ENCODE peak calls at places on chromosomes 3 and 15, in ten cellular contexts. One of them, this sample, is unnamed.

GRCh38 chr3:64764386-64764929 is 76.7 kb upstream of the ADAMTS9 start:
- DNase-seq in skeletal muscle cell: no peak
- DNase-seq in AG04449: no peak
- DNase-seq in CD8-positive, alpha-beta memory T cell: no peak
- DNase-seq in HCT116: no peak
- DNase-seq in A549: no peak
- DNase-seq in colonic mucosa: no peak
- DNase-seq in breast epithelium: no peak
- DNase-seq in esophagus squamous epithelium: no peak
- DNase-seq in cardiac fibroblast: no peak
- DNase-seq in this sample: no peak

GRCh38 chr3:188656196-188656982 is 502.4 kb downstream of the LPP start:
- DNase-seq in skeletal muscle cell: peak
- DNase-seq in AG04449: no peak
- DNase-seq in CD8-positive, alpha-beta memory T cell: no peak
- DNase-seq in HCT116: no peak
- DNase-seq in A549: no peak
- DNase-seq in colonic mucosa: no peak
- DNase-seq in breast epithelium: no peak
- DNase-seq in esophagus squamous epithelium: no peak
- DNase-seq in cardiac fibroblast: peak
- DNase-seq in this sample: no peak

GRCh38 chr3:195697582-195698324 is 23.0 kb upstream of the MUC20 start:
- DNase-seq in skeletal muscle cell: peak
- DNase-seq in AG04449: peak
- DNase-seq in CD8-positive, alpha-beta memory T cell: no peak
- DNase-seq in HCT116: no peak
- DNase-seq in A549: peak
- DNase-seq in colonic mucosa: no peak
- DNase-seq in breast epithelium: no peak
- DNase-seq in esophagus squamous epithelium: no peak
- DNase-seq in cardiac fibroblast: peak
- DNase-seq in this sample: peak

GRCh38 chr15:73127302-73127936 is 75.2 kb downstream of the NEO1 start:
- DNase-seq in skeletal muscle cell: no peak
- DNase-seq in AG04449: no peak
- DNase-seq in CD8-positive, alpha-beta memory T cell: peak
- DNase-seq in HCT116: peak
- DNase-seq in A549: peak
- DNase-seq in colonic mucosa: peak
- DNase-seq in breast epithelium: no peak
- DNase-seq in esophagus squamous epithelium: no peak
- DNase-seq in cardiac fibroblast: peak
- DNase-seq in this sample: no peak

GRCh38 chr3:18579659-18580058 is 154.5 kb upstream of the SATB1 start:
- DNase-seq in skeletal muscle cell: no peak
- DNase-seq in AG04449: no peak
- DNase-seq in CD8-positive, alpha-beta memory T cell: no peak
- DNase-seq in HCT116: no peak
- DNase-seq in A549: no peak
- DNase-seq in colonic mucosa: no peak
- DNase-seq in breast epithelium: no peak
- DNase-seq in esophagus squamous epithelium: no peak
- DNase-seq in cardiac fibroblast: no peak
- DNase-seq in this sample: no peak

GRCh38 chr3:194328080-194328571 is 23.0 kb downstream of the CPN2 start:
- DNase-seq in skeletal muscle cell: peak
- DNase-seq in AG04449: no peak
- DNase-seq in CD8-positive, alpha-beta memory T cell: no peak
- DNase-seq in HCT116: no peak
- DNase-seq in A549: peak
- DNase-seq in colonic mucosa: no peak
- DNase-seq in breast epithelium: no peak
- DNase-seq in esophagus squamous epithelium: no peak
- DNase-seq in cardiac fibroblast: peak
- DNase-seq in this sample: no peak

GRCh38 chr3:3636815-3637214 is 162.4 kb upstream of the LRRN1 start:
- DNase-seq in skeletal muscle cell: no peak
- DNase-seq in AG04449: no peak
- DNase-seq in CD8-positive, alpha-beta memory T cell: no peak
- DNase-seq in HCT116: no peak
- DNase-seq in A549: no peak
- DNase-seq in colonic mucosa: no peak
- DNase-seq in breast epithelium: peak
- DNase-seq in esophagus squamous epithelium: no peak
- DNase-seq in cardiac fibroblast: no peak
- DNase-seq in this sample: no peak

GRCh38 chr3:154972951-154973350 is 107.2 kb upstream of the MME start:
- DNase-seq in skeletal muscle cell: peak
- DNase-seq in AG04449: peak
- DNase-seq in CD8-positive, alpha-beta memory T cell: no peak
- DNase-seq in HCT116: no peak
- DNase-seq in A549: no peak
- DNase-seq in colonic mucosa: no peak
- DNase-seq in breast epithelium: no peak
- DNase-seq in esophagus squamous epithelium: no peak
- DNase-seq in cardiac fibroblast: peak
- DNase-seq in this sample: no peak

GRCh38 chr3:141057951-141058800 is 7.0 kb downstream of the SPSB4 start:
- DNase-seq in skeletal muscle cell: no peak
- DNase-seq in AG04449: no peak
- DNase-seq in CD8-positive, alpha-beta memory T cell: no peak
- DNase-seq in HCT116: no peak
- DNase-seq in A549: no peak
- DNase-seq in colonic mucosa: no peak
- DNase-seq in breast epithelium: no peak
- DNase-seq in esophagus squamous epithelium: no peak
- DNase-seq in cardiac fibroblast: no peak
- DNase-seq in this sample: no peak

GRCh38 chr3:147299656-147300055 is 106.7 kb downstream of the ZIC4 start:
- DNase-seq in skeletal muscle cell: no peak
- DNase-seq in AG04449: no peak
- DNase-seq in CD8-positive, alpha-beta memory T cell: no peak
- DNase-seq in HCT116: no peak
- DNase-seq in A549: no peak
- DNase-seq in colonic mucosa: no peak
- DNase-seq in breast epithelium: no peak
- DNase-seq in esophagus squamous epithelium: no peak
- DNase-seq in cardiac fibroblast: peak
- DNase-seq in this sample: peak

GRCh38 chr15:43911235-43911661 is 84.4 kb downstream of the WDR76 start:
- DNase-seq in skeletal muscle cell: peak
- DNase-seq in AG04449: peak
- DNase-seq in CD8-positive, alpha-beta memory T cell: no peak
- DNase-seq in HCT116: no peak
- DNase-seq in A549: peak
- DNase-seq in colonic mucosa: no peak
- DNase-seq in breast epithelium: no peak
- DNase-seq in esophagus squamous epithelium: no peak
- DNase-seq in cardiac fibroblast: peak
- DNase-seq in this sample: peak

GRCh38 chr3:187673012-187673411 is 2.8 kb upstream of the SST start:
- DNase-seq in skeletal muscle cell: no peak
- DNase-seq in AG04449: no peak
- DNase-seq in CD8-positive, alpha-beta memory T cell: no peak
- DNase-seq in HCT116: no peak
- DNase-seq in A549: no peak
- DNase-seq in colonic mucosa: no peak
- DNase-seq in breast epithelium: no peak
- DNase-seq in esophagus squamous epithelium: no peak
- DNase-seq in cardiac fibroblast: no peak
- DNase-seq in this sample: no peak

GRCh38 chr3:54572197-54572895 is 355.5 kb downstream of the LRTM1 start:
- DNase-seq in skeletal muscle cell: no peak
- DNase-seq in AG04449: no peak
- DNase-seq in CD8-positive, alpha-beta memory T cell: no peak
- DNase-seq in HCT116: no peak
- DNase-seq in A549: no peak
- DNase-seq in colonic mucosa: no peak
- DNase-seq in breast epithelium: no peak
- DNase-seq in esophagus squamous epithelium: no peak
- DNase-seq in cardiac fibroblast: no peak
- DNase-seq in this sample: no peak

GRCh38 chr3:165613019-165613418 is 224.2 kb downstream of the BCHE start:
- DNase-seq in skeletal muscle cell: no peak
- DNase-seq in AG04449: no peak
- DNase-seq in CD8-positive, alpha-beta memory T cell: no peak
- DNase-seq in HCT116: no peak
- DNase-seq in A549: no peak
- DNase-seq in colonic mucosa: no peak
- DNase-seq in breast epithelium: no peak
- DNase-seq in esophagus squamous epithelium: no peak
- DNase-seq in cardiac fibroblast: no peak
- DNase-seq in this sample: no peak

GRCh38 chr3:183265157-183265642 is 12.1 kb downstream of the B3GNT5 start:
- DNase-seq in skeletal muscle cell: no peak
- DNase-seq in AG04449: no peak
- DNase-seq in CD8-positive, alpha-beta memory T cell: no peak
- DNase-seq in HCT116: no peak
- DNase-seq in A549: no peak
- DNase-seq in colonic mucosa: no peak
- DNase-seq in breast epithelium: no peak
- DNase-seq in esophagus squamous epithelium: no peak
- DNase-seq in cardiac fibroblast: peak
- DNase-seq in this sample: no peak

GRCh38 chr3:53858096-53858741 is 11.9 kb downstream of the IL17RB start:
- DNase-seq in skeletal muscle cell: no peak
- DNase-seq in AG04449: no peak
- DNase-seq in CD8-positive, alpha-beta memory T cell: no peak
- DNase-seq in HCT116: no peak
- DNase-seq in A549: no peak
- DNase-seq in colonic mucosa: no peak
- DNase-seq in breast epithelium: no peak
- DNase-seq in esophagus squamous epithelium: no peak
- DNase-seq in cardiac fibroblast: no peak
- DNase-seq in this sample: no peak

GRCh38 chr3:40930131-40930538 is 269.2 kb upstream of the CTNNB1 start:
- DNase-seq in skeletal muscle cell: no peak
- DNase-seq in AG04449: no peak
- DNase-seq in CD8-positive, alpha-beta memory T cell: no peak
- DNase-seq in HCT116: no peak
- DNase-seq in A549: no peak
- DNase-seq in colonic mucosa: no peak
- DNase-seq in breast epithelium: no peak
- DNase-seq in esophagus squamous epithelium: no peak
- DNase-seq in cardiac fibroblast: peak
- DNase-seq in this sample: no peak

GRCh38 chr15:31080618-31081017 is 20.9 kb downstream of the TRPM1 start:
- DNase-seq in skeletal muscle cell: no peak
- DNase-seq in AG04449: no peak
- DNase-seq in CD8-positive, alpha-beta memory T cell: peak
- DNase-seq in HCT116: peak
- DNase-seq in A549: peak
- DNase-seq in colonic mucosa: peak
- DNase-seq in breast epithelium: no peak
- DNase-seq in esophagus squamous epithelium: no peak
- DNase-seq in cardiac fibroblast: peak
- DNase-seq in this sample: no peak
- H3K4me3 ChIP-seq in skeletal muscle cell: no peak
- H3K4me3 ChIP-seq in AG04449: no peak
- H3K4me3 ChIP-seq in CD8-positive, alpha-beta memory T cell: no peak
- H3K4me3 ChIP-seq in HCT116: no peak
- H3K4me3 ChIP-seq in A549: peak
- H3K4me3 ChIP-seq in colonic mucosa: no peak
- H3K4me3 ChIP-seq in breast epithelium: peak
- H3K4me3 ChIP-seq in esophagus squamous epithelium: peak
- H3K4me3 ChIP-seq in cardiac fibroblast: peak
- H3K4me3 ChIP-seq in this sample: no peak

DNA sequence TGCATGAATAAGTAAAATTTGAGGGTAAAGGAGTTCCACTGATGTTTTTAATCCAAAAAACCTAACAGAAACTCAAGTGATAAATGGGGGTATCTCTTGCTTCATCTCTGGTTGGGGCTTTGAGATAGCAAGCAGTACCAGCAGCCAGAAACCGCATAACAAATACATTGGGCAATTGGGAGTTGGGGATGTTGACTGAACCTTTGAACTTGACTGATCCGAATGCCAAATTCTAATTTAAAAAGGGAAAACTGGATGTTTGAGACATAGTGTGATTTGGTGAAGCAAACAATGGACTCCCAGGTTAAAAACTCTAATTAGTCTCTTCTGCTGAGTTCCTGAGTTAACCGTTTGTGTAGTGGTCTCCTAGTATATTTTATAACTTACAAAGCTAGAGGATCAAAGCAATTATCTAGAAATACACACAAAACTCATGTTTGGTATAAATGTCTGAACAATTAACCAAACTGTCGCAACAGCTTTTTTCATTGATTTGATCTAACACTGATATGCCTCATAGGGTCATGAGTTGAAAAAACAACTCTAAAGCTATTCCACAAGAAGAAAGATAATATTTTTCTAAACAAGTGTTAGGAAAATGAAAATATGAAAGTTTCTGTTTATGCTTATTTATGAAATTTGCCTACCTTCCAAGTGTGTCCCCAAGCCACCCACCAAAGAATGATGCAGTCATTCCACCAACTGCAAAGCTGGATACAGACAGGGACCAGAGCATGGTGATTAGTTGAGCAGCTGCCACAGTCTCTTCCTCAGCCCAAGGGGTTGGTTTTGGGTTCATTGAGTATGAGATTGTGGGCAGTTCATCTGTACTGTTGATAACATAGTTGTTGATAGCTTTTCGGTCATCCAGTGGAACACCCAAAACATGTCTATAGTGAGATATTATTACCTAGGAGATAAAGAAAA is 12.4 kb downstream of the SLC2A2 start:
- DNase-seq in skeletal muscle cell: no peak
- DNase-seq in AG04449: no peak
- DNase-seq in CD8-positive, alpha-beta memory T cell: no peak
- DNase-seq in HCT116: no peak
- DNase-seq in A549: no peak
- DNase-seq in colonic mucosa: no peak
- DNase-seq in breast epithelium: no peak
- DNase-seq in esophagus squamous epithelium: no peak
- DNase-seq in cardiac fibroblast: peak
- DNase-seq in this sample: no peak
- H3K4me3 ChIP-seq in skeletal muscle cell: no peak
- H3K4me3 ChIP-seq in AG04449: no peak
- H3K4me3 ChIP-seq in CD8-positive, alpha-beta memory T cell: no peak
- H3K4me3 ChIP-seq in HCT116: no peak
- H3K4me3 ChIP-seq in A549: no peak
- H3K4me3 ChIP-seq in colonic mucosa: no peak
- H3K4me3 ChIP-seq in breast epithelium: no peak
- H3K4me3 ChIP-seq in esophagus squamous epithelium: no peak
- H3K4me3 ChIP-seq in cardiac fibroblast: no peak
- H3K4me3 ChIP-seq in this sample: no peak

GRCh38 chr3:71225951-71226564 is 357.5 kb downstream of the FOXP1 start:
- DNase-seq in skeletal muscle cell: no peak
- DNase-seq in AG04449: no peak
- DNase-seq in CD8-positive, alpha-beta memory T cell: no peak
- DNase-seq in HCT116: no peak
- DNase-seq in A549: no peak
- DNase-seq in colonic mucosa: no peak
- DNase-seq in breast epithelium: no peak
- DNase-seq in esophagus squamous epithelium: no peak
- DNase-seq in cardiac fibroblast: no peak
- DNase-seq in this sample: no peak
- H3K4me3 ChIP-seq in skeletal muscle cell: no peak
- H3K4me3 ChIP-seq in AG04449: no peak
- H3K4me3 ChIP-seq in CD8-positive, alpha-beta memory T cell: peak
- H3K4me3 ChIP-seq in HCT116: no peak
- H3K4me3 ChIP-seq in A549: no peak
- H3K4me3 ChIP-seq in colonic mucosa: no peak
- H3K4me3 ChIP-seq in breast epithelium: no peak
- H3K4me3 ChIP-seq in esophagus squamous epithelium: peak
- H3K4me3 ChIP-seq in cardiac fibroblast: no peak
- H3K4me3 ChIP-seq in this sample: no peak

GRCh38 chr3:101513419-101513986 is 491 bp upstream of the SENP7 start:
- DNase-seq in skeletal muscle cell: no peak
- DNase-seq in AG04449: no peak
- DNase-seq in CD8-positive, alpha-beta memory T cell: no peak
- DNase-seq in HCT116: no peak
- DNase-seq in A549: no peak
- DNase-seq in colonic mucosa: no peak
- DNase-seq in breast epithelium: no peak
- DNase-seq in esophagus squamous epithelium: no peak
- DNase-seq in cardiac fibroblast: no peak
- DNase-seq in this sample: no peak
- H3K4me3 ChIP-seq in skeletal muscle cell: peak
- H3K4me3 ChIP-seq in AG04449: peak
- H3K4me3 ChIP-seq in CD8-positive, alpha-beta memory T cell: peak
- H3K4me3 ChIP-seq in HCT116: peak
- H3K4me3 ChIP-seq in A549: peak
- H3K4me3 ChIP-seq in colonic mucosa: peak
- H3K4me3 ChIP-seq in breast epithelium: peak
- H3K4me3 ChIP-seq in esophagus squamous epithelium: peak
- H3K4me3 ChIP-seq in cardiac fibroblast: peak
- H3K4me3 ChIP-seq in this sample: peak